ENCODE peak calls at places on chromosomes 7 and 10, in ten cellular contexts. S is AG20443; P is HTR-8/SVneo; Z is left ventricle myocardium inferior; W is ovary; F is BJ; M is osteocyte; R is naive thymus-derived CD8-positive, alpha-beta T cell; Q is NCI-H524; I is dermis microvascular lymphatic vessel endothelial cell. B is an unnamed sample.
A peak's percentile ranks its signal among the peaks of the same experiment; 100 is the strongest.

GRCh38 chr7:128874140-128875031 is 11.7 kb downstream of the ATP6V1F start:
- DNase-seq in S (no peak), P (no peak), Z (peak; percentile 13), W (no peak), F (no peak), M (no peak), R (no peak), Q (no peak), I (no peak), B (no peak)

GRCh38 chr10:6363516-6363915 is 160.8 kb downstream of the PFKFB3 start:
- DNase-seq in S (no peak), P (no peak), Z (no peak), W (no peak), F (no peak), M (no peak), R (no peak), Q (no peak), I (no peak), B (no peak)

GRCh38 chr10:22684707-22685106 is 29.7 kb downstream of the PIP4K2A start:
- DNase-seq in S (no peak), P (no peak), Z (no peak), W (no peak), F (no peak), M (no peak), R (no peak), Q (no peak), I (no peak), B (peak; percentile 15)

GRCh38 chr7:156493942-156494341 is 146.6 kb upstream of the RNF32 start:
- DNase-seq in S (no peak), P (no peak), Z (no peak), W (no peak), F (no peak), M (no peak), R (no peak), Q (no peak), I (no peak), B (peak; percentile 18)

GRCh38 chr10:119352042-119352441 is 144.7 kb downstream of the GRK5 start:
- DNase-seq in S (no peak), P (no peak), Z (no peak), W (no peak), F (no peak), M (no peak), R (no peak), Q (no peak), I (no peak), B (peak; percentile 32)

GRCh38 chr7:44678096-44678467 is 70.6 kb upstream of the ZMIZ2 start:
- DNase-seq in S (peak; percentile 57), P (no peak), Z (no peak), W (no peak), F (no peak), M (no peak), R (no peak), Q (no peak), I (no peak), B (no peak)

GRCh38 chr7:519974-520458 is 370 bp upstream of the PDGFA start:
- DNase-seq in S (peak; percentile 82), P (peak; percentile 63), Z (peak; percentile 63), W (no peak), F (no peak), M (peak; percentile 92), R (no peak), Q (peak; percentile 23), I (peak; percentile 70), B (peak; percentile 76)

GRCh38 chr10:49280001-49280408 is 19.0 kb upstream of the C10orf71 start:
- DNase-seq in S (peak; percentile 71), P (no peak), Z (no peak), W (no peak), F (no peak), M (no peak), R (no peak), Q (no peak), I (peak; percentile 43), B (peak; percentile 52)

GRCh38 chr7:2090526-2091520 is 141.9 kb downstream of the MAD1L1 start:
- DNase-seq in S (no peak), P (no peak), Z (no peak), W (no peak), F (no peak), M (no peak), R (no peak), Q (no peak), I (no peak), B (no peak)

GRCh38 chr7:55569797-55570196 is 2.5 kb downstream of the VOPP1 start:
- DNase-seq in S (no peak), P (no peak), Z (no peak), W (no peak), F (no peak), M (no peak), R (no peak), Q (no peak), I (no peak), B (no peak)

GRCh38 chr7:156496491-156497264 is 143.9 kb upstream of the RNF32 start:
- DNase-seq in S (no peak), P (no peak), Z (no peak), W (no peak), F (no peak), M (no peak), R (no peak), Q (peak; percentile 58), I (no peak), B (no peak)

GRCh38 chr10:122665946-122666345 is 33.7 kb downstream of the C10orf120 start:
- DNase-seq in S (no peak), P (no peak), Z (no peak), W (no peak), F (no peak), M (no peak), R (no peak), Q (no peak), I (no peak), B (no peak)